ENCODE peak calls at places on chromosomes 7 and 10, in eight cellular contexts. B, X, G, I, W, U, A and F are unnamed samples.

GRCh38 chr10:47027108-47027811 is 116.0 kb downstream of the PTPN20 start:
- DNase-seq in B (peak; percentile 64), X (no peak), G (no peak), I (no peak), W (peak; percentile 9), U (no peak), A (no peak), F (no peak)

GRCh38 chr10:47091421-47091820 is 180.2 kb downstream of the PTPN20 start:
- DNase-seq in B (no peak), X (no peak), G (no peak), I (no peak), W (no peak), U (no peak), A (no peak), F (no peak)

GRCh38 chr10:639751-640672 is 49.5 kb downstream of the DIP2C start:
- DNase-seq in B (peak; percentile 51), X (no peak), G (no peak), I (no peak), W (no peak), U (no peak), A (no peak), F (no peak)

GRCh38 chr10:20100157-20100556 is 283.9 kb downstream of the PLXDC2 start:
- DNase-seq in B (no peak), X (no peak), G (no peak), I (no peak), W (no peak), U (no peak), A (no peak), F (peak; percentile 86)

GRCh38 chr10:117224881-117225280 is 16.0 kb upstream of the SLC18A2 start:
- DNase-seq in B (no peak), X (no peak), G (no peak), I (no peak), W (no peak), U (no peak), A (no peak), F (no peak)

GRCh38 chr10:100684688-100685235 is 60.6 kb upstream of the PAX2 start:
- DNase-seq in B (peak; percentile 14), X (no peak), G (no peak), I (no peak), W (no peak), U (no peak), A (no peak), F (no peak)

GRCh38 chr10:100560248-100560647 is 24.5 kb downstream of the HIF1AN start:
- DNase-seq in B (no peak), X (no peak), G (no peak), I (no peak), W (no peak), U (no peak), A (no peak), F (no peak)

GRCh38 chr7:158252081-158252836 is 335.4 kb downstream of the PTPRN2 start:
- DNase-seq in B (peak; percentile 39), X (no peak), G (no peak), I (no peak), W (no peak), U (no peak), A (no peak), F (no peak)

GRCh38 chr7:30465342-30466170 is 13.0 kb downstream of the NOD1 start:
- DNase-seq in B (no peak), X (no peak), G (no peak), I (no peak), W (no peak), U (no peak), A (no peak), F (peak; percentile 47)

GRCh38 chr7:141013345-141013715 is 1.4 kb downstream of the MRPS33 start:
- DNase-seq in B (no peak), X (no peak), G (no peak), I (no peak), W (no peak), U (no peak), A (no peak), F (no peak)

GRCh38 chr7:464712-465461 is 54.8 kb downstream of the PDGFA start:
- DNase-seq in B (peak; percentile 82), X (no peak), G (no peak), I (no peak), W (no peak), U (no peak), A (peak; percentile 50), F (peak; percentile 65)

GRCh38 chr10:97853006-97853405 is 3.4 kb downstream of the GOLGA7B start:
- DNase-seq in B (no peak), X (no peak), G (no peak), I (no peak), W (no peak), U (no peak), A (no peak), F (no peak)

GRCh38 chr7:37928878-37929277 is 8.4 kb downstream of the EPDR1 start:
- DNase-seq in B (no peak), X (no peak), G (no peak), I (peak; percentile 21), W (no peak), U (no peak), A (no peak), F (no peak)

GRCh38 chr10:123488436-123488835 is 177.7 kb upstream of the GPR26 start:
- DNase-seq in B (no peak), X (no peak), G (no peak), I (no peak), W (no peak), U (no peak), A (no peak), F (no peak)

GRCh38 chr10:77104459-77104980 is 533.1 kb downstream of the KCNMA1 start:
- DNase-seq in B (no peak), X (no peak), G (no peak), I (no peak), W (peak; percentile 62), U (no peak), A (peak; percentile 86), F (peak; percentile 93)

GRCh38 chr10:112589081-112589480 is 142.1 kb downstream of the VTI1A start:
- DNase-seq in B (no peak), X (no peak), G (no peak), I (no peak), W (no peak), U (no peak), A (no peak), F (no peak)

GRCh38 chr10:3701490-3701889 is 83.5 kb downstream of the KLF6 start:
- DNase-seq in B (no peak), X (no peak), G (no peak), I (no peak), W (no peak), U (no peak), A (no peak), F (peak; percentile 9)

GRCh38 chr10:108241166-108241565 is 1076.7 kb upstream of the SORCS1 start:
- DNase-seq in B (no peak), X (no peak), G (no peak), I (no peak), W (no peak), U (no peak), A (no peak), F (no peak)

GRCh38 chr10:114507449-114507848 is 103.1 kb upstream of the AFAP1L2 start:
- DNase-seq in B (no peak), X (no peak), G (no peak), I (no peak), W (peak; percentile 56), U (no peak), A (no peak), F (no peak)

GRCh38 chr7:27364344-27364758 is 121.7 kb downstream of the EVX1 start:
- DNase-seq in B (no peak), X (no peak), G (no peak), I (no peak), W (peak; percentile 51), U (no peak), A (peak; percentile 20), F (peak; percentile 80)

DNA sequence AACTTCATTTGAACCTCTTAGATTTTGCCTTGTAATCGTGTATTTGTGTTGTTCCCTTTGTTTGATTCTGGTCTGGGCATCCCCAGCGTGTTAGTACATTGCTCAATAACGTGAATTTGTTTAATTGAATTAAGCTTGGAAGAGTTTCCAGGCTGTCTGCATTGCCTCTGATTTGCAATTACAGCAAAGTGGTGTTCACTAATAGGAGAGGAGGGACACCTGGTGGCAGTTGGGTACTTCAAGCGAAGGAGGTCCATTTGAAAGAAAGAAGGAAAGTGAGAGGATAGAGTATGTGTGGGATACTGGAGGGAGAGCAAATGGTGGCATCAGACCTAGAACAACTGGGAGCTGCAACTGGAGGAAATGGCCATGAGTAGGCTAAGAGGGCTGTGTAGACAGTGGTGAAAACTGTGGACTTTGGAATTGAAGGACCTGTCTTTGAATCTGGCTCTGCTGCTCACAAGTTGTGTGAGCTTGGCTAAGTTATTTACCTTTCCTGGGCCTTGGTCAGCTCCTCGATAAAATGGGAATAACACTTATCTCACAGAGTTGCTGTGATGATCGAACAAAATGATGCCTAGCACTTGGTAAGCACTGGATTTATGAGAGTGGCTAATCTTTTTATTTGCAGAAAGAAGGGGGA is 15.2 kb downstream of the LSMEM1 start:
- DNase-seq in B (no peak), X (no peak), G (no peak), I (peak; percentile 67), W (peak; percentile 70), U (peak; percentile 65), A (no peak), F (peak; percentile 74)
- TF ChIP-seq CTCF in B (no peak), X (peak; percentile 64), G (peak; percentile 20), I (peak; percentile 62), W (no peak), U (peak; percentile 83), A (peak; percentile 65), F (peak; percentile 57)

DNA sequence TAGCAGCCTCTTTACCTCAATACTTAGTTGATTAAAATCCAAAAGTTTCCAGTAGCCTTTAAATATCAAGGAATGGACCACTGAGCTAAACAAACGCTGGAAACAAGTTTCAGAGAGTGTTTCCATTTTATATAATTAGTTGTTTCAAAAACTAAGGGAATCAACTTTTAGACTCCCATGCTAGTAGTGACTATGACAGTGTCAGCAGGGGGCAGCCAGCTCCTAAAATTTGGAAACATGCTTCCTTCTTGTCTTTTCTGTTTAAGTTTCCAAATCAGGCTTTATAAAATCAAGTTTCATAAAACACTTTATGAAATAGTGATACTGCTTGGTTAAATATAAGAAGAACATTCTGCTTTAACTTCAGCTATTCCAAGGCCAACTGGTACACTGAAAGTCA is 138.2 kb upstream of the TMEM229A start:
- DNase-seq in B (no peak), X (no peak), G (no peak), I (peak; percentile 53), W (no peak), U (peak; percentile 15), A (peak; percentile 37), F (peak; percentile 21)
- TF ChIP-seq CTCF in B (no peak), X (peak; percentile 69), G (no peak), I (peak; percentile 21), W (no peak), U (peak; percentile 49), A (peak; percentile 77), F (no peak)

DNA sequence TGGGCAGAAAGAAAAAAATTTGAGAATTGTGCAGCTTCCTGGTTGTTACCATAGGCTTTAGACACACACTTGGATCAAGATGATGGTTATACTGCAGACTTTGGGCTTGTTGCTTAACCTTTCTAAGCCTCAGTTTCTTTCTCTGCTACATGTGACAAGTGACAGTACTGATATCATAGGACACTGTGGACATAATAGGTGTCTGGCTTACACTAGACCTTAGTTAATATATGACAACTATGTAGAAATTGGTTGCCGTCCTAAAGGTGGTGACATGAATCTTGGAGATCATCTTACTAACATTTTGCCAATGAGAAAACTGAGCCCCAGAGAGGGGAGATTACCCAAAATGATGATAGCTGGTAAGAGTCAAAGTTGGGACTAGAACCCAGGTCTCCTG is 113.9 kb downstream of the LRMDA start:
- DNase-seq in B (no peak), X (no peak), G (no peak), I (no peak), W (no peak), U (no peak), A (no peak), F (no peak)
- TF ChIP-seq CTCF in B (no peak), X (no peak), G (no peak), I (no peak), W (no peak), U (no peak), A (no peak), F (no peak)

GRCh38 chr10:9608592-9608991 is 1409.1 kb upstream of the CELF2 start:
- DNase-seq in B (no peak), X (no peak), G (no peak), I (peak; percentile 19), W (no peak), U (no peak), A (no peak), F (peak; percentile 65)
- TF ChIP-seq CTCF in B (no peak), X (peak; percentile 77), G (no peak), I (peak; percentile 53), W (no peak), U (no peak), A (peak; percentile 68), F (peak; percentile 50)